ENCODE peak calls at places on chromosomes 6 and 20, in eight cellular contexts. R is gastrocnemius medialis, C is MM.1S, A is adrenal gland, E is astrocyte of the spinal cord, H is HFF-Myc, F is ovary, D is lower lobe of right lung. N is an unnamed sample.

GRCh38 chr6:170480045-170480714 is 72.9 kb downstream of the PSMB1 start:
- DNase-seq in A (peak), C (no peak), F (no peak), E (peak), R (no peak), D (no peak), H (no peak), N (no peak)

GRCh38 chr6:27161115-27161514 is 86.4 kb upstream of the PRSS16 start:
- DNase-seq in H (no peak), A (no peak), C (no peak), R (no peak), F (no peak), D (no peak), E (no peak), N (no peak)

GRCh38 chr6:158008894-158009891 is 27.5 kb downstream of the SYNJ2 start:
- DNase-seq in A (peak), C (no peak), R (peak), E (peak), F (peak), D (peak), H (peak), N (peak)

GRCh38 chr20:56429941-56430340 is 17.9 kb downstream of the CASS4 start:
- DNase-seq in E (no peak), C (no peak), D (no peak), R (no peak), A (no peak), F (no peak), H (no peak), N (no peak)

GRCh38 chr6:41940759-41941279 is 789 bp downstream of the CCND3 start:
- DNase-seq in R (peak), H (no peak), D (peak), A (peak), F (peak), E (peak), C (no peak), N (peak)

GRCh38 chr6:16483315-16483875 is 245.0 kb downstream of the GMPR start:
- DNase-seq in R (no peak), C (peak), F (no peak), A (no peak), E (no peak), D (no peak), H (no peak), N (no peak)

GRCh38 chr20:9996944-9997343 is 37.8 kb upstream of the ANKEF1 start:
- DNase-seq in F (no peak), R (no peak), C (no peak), A (no peak), H (no peak), D (no peak), E (no peak), N (no peak)

GRCh38 chr20:8078528-8078914 is 53.5 kb upstream of the PLCB1 start:
- DNase-seq in H (no peak), A (no peak), R (no peak), C (no peak), E (no peak), F (no peak), D (no peak), N (no peak)

GRCh38 chr20:4740774-4741431 is 19.2 kb downstream of the PRND start:
- DNase-seq in C (peak), D (no peak), R (no peak), E (peak), H (no peak), F (no peak), A (peak), N (peak)

GRCh38 chr20:6036213-6036612 is 17.6 kb downstream of the LRRN4 start:
- DNase-seq in F (no peak), R (no peak), D (no peak), A (no peak), C (no peak), E (no peak), H (no peak), N (no peak)

GRCh38 chr6:3410385-3411360 is 46.2 kb downstream of the SLC22A23 start:
- DNase-seq in D (no peak), F (no peak), E (peak), A (peak), C (no peak), H (peak), R (no peak), N (no peak)

GRCh38 chr6:151036869-151037680 is 171.6 kb downstream of the MTHFD1L start:
- DNase-seq in H (no peak), F (no peak), A (no peak), D (no peak), R (no peak), C (no peak), E (no peak), N (no peak)

GRCh38 chr20:36988494-36988966 is 37.0 kb upstream of the SAMHD1 start:
- DNase-seq in D (no peak), C (no peak), H (peak), A (no peak), F (no peak), R (no peak), E (peak), N (no peak)

GRCh38 chr6:136922680-136922996 is 537 bp downstream of the SLC35D3 start:
- DNase-seq in D (no peak), R (no peak), A (no peak), E (no peak), H (no peak), F (no peak), C (no peak), N (no peak)

GRCh38 chr6:157822221-157823000 is 635 bp upstream of the SNX9 start:
- DNase-seq in R (peak), F (peak), E (no peak), H (no peak), C (no peak), A (peak), D (peak), N (peak)

GRCh38 chr6:21664263-21665081 is 70.9 kb downstream of the SOX4 start:
- DNase-seq in C (no peak), F (peak), R (no peak), A (no peak), H (no peak), E (peak), D (peak), N (peak)

GRCh38 chr6:16670183-16670582 is 91.1 kb downstream of the ATXN1 start:
- DNase-seq in E (no peak), H (no peak), R (peak), D (peak), A (peak), F (no peak), C (no peak), N (no peak)

GRCh38 chr6:159983641-159984080 is 14.8 kb downstream of the IGF2R start:
- DNase-seq in D (no peak), E (peak), C (no peak), A (no peak), R (no peak), H (no peak), F (no peak), N (no peak)

GRCh38 chr6:7562769-7563168 is 21.3 kb downstream of the DSP start:
- DNase-seq in A (no peak), F (no peak), R (no peak), D (no peak), C (no peak), E (no peak), H (no peak), N (no peak)

GRCh38 chr6:81901589-81901988 is 149.1 kb upstream of the TENT5A start:
- DNase-seq in R (no peak), E (no peak), A (peak), H (no peak), F (no peak), C (no peak), D (no peak), N (no peak)

DNA sequence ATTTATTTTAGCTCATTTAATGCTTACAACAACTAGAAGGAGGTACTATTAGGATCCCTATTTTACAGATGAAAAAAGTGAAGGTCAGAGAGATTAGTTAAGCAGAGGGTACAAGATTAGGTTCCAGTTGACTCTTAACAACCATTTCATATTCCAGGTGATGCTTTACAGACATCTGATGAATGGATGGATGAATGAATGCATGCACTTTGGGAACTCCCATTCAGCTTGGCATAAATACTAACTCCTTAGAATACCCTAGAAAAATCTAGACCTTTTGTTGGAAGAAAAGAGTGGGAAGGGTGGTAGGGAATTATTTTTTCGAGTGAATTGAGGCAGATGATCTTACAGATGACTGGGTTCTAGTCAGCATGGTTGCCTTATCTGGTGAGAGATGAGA is 746 bp upstream of the SNRPB2 start:
- DNase-seq in F (no peak), R (no peak), H (no peak), E (no peak), C (no peak), D (no peak), A (no peak), N (no peak)
- H3K4me3 ChIP-seq in F (peak), R (peak), H (no peak), E (no peak), C (peak), D (peak), A (no peak), N (no peak)

DNA sequence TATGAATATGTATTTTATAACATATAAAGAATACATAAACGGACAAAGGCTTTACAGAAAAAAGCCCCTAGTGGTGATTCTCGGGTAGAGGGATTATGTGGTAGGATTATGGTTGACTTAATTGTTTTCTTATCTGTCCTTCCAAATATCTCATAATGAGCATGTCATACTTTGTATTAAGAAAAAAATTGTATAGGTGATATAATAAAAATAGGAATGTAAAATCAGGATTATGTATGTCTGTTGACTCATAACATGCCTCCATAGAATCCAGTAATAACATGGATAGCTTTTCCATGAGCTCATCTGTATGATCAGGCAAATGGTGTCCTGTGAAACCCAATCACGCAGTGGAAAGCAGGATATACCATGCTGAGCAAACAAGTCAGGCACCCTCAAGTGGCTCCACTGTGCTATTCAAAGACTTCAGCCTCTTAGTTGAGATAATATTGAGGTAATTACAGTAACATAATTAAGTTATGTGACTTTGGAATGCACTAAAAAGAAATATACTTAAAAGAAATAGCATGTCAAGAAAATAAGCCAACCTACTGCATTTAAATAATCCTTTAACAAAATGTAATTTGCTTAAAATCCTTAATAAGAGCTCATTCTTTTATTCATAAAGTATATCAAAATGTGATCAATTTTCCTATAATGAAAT is 39.6 kb upstream of the PRELID3B start:
- DNase-seq in H (peak), F (no peak), R (no peak), A (no peak), C (no peak), D (no peak), E (no peak), N (no peak)
- TF ChIP-seq CTCF in H (peak), F (no peak), R (no peak), A (no peak), C (no peak), D (peak), E (peak), N (no peak)

DNA sequence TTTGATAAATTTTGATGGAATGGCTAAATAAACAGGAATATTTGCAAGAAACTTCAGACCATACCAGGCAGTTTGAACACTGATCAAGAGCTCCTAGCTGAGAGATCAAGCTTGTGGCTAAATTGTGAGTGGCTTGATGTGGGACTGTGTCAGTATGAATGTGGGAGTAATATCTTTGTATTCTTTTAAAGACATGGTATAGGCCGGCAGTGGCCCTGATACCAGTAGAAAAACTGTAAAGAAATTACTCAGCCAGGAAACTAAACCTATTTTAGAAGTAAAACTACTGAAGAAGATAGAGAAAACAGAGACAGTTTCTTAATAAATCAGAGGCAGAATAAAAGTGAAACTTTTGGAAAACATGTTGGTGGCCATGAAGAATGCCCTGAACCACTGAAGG is 608.4 kb upstream of the SYNCRIP start:
- DNase-seq in E (no peak), R (no peak), F (no peak), H (no peak), C (peak), A (no peak), D (no peak), N (no peak)
- H3K4me3 ChIP-seq in E (no peak), R (no peak), F (no peak), H (no peak), C (no peak), A (no peak), D (no peak), N (no peak)

GRCh38 chr6:54264581-54265272 is 43.5 kb upstream of the TINAG start:
- DNase-seq in R (no peak), H (no peak), F (no peak), E (no peak), A (no peak), D (no peak), C (no peak), N (no peak)

GRCh38 chr6:54267798-54268197 is 40.4 kb upstream of the TINAG start:
- DNase-seq in R (no peak), C (peak), D (no peak), H (no peak), A (peak), F (no peak), E (peak), N (no peak)

GRCh38 chr6:54262956-54263355 is 45.3 kb upstream of the TINAG start:
- DNase-seq in A (no peak), H (no peak), D (no peak), E (no peak), R (no peak), F (no peak), C (no peak), N (no peak)

GRCh38 chr6:54262499-54262898 is 45.7 kb upstream of the TINAG start:
- DNase-seq in R (no peak), F (no peak), C (no peak), A (no peak), H (no peak), E (no peak), D (no peak), N (no peak)

DNA sequence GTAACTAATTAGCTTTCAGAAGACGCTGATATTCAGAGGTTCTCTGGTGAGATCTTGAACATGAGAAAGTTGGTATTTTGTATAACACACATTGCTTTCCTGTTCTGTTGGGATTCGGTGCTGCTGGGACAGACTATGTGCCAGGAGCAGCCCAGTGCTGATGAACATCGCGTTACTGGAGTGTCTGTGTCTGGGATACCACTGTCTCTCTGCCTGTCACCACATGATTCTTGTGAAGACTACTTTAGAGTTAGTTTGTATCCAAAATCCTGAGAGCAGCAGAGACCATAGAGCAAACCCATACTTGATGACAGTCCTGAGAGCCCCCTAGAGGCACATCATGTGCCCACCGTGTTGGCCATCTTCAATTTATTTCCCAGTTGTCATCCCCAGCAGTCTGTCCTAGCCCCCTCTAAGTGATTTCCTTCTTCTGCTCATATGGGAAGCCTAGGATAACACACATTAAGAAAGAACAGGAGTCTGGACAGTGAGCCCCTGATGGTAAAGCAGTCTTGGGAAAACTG is 41.8 kb upstream of the TINAG start:
- DNase-seq in D (no peak), H (no peak), E (no peak), A (no peak), R (no peak), F (no peak), C (no peak), N (no peak)
- TF ChIP-seq CTCF in D (no peak), H (peak), E (peak), A (no peak), R (no peak), F (no peak), C (no peak), N (no peak)

GRCh38 chr20:49979030-49979832 is 3.5 kb upstream of the SNAI1 start:
- DNase-seq in D (peak), R (no peak), E (peak), F (peak), A (no peak), C (peak), H (no peak), N (peak)

GRCh38 chr20:49981218-49982071 is 1.3 kb upstream of the SNAI1 start:
- DNase-seq in D (no peak), F (no peak), C (no peak), A (no peak), R (no peak), H (no peak), E (no peak), N (no peak)

GRCh38 chr20:49976542-49976941 is 6.2 kb upstream of the SNAI1 start:
- DNase-seq in E (no peak), D (no peak), C (no peak), R (no peak), H (no peak), A (no peak), F (no peak), N (no peak)

GRCh38 chr20:49980140-49981008 is 2.4 kb upstream of the SNAI1 start:
- DNase-seq in E (no peak), H (no peak), R (no peak), F (no peak), C (no peak), D (no peak), A (no peak), N (no peak)

DNA sequence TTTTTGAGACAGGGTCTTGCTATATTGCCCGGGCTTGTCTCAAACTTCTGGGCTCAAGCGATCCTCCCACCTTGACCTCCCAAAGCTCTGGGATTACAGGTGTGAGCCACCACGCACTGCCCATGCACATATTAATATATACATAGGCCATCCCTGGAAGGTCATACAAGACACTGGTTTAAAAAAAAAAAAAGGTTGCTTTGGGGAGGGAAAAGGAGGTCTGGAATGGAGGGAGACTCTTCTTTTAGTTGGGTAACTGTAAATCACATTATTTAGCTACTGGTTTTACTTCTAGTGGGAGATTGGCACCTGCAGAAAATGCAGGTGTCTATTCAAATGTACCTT is 4.1 kb upstream of the SNAI1 start:
- DNase-seq in A (no peak), H (no peak), D (no peak), R (no peak), F (no peak), E (no peak), C (no peak), N (no peak)
- H3K4me3 ChIP-seq in A (no peak), H (no peak), D (no peak), R (peak), F (no peak), E (no peak), C (peak), N (no peak)